ENCODE peak calls at places on chromosome 17, in six cellular contexts. U is activated CD4-positive, alpha-beta T cell treated with anti-CD3 and anti-CD28 coated beads, Interleukin-2, amount 50 U/mL, for 4 hours; N is mucosa of descending colon; F is AML-193; B is AG09309; T is EL. I is an unnamed sample.

GRCh38 chr17:81097943-81098308 is 63.0 kb downstream of the BAIAP2 start:
- DNase-seq in T (peak), F (no peak), B (no peak), U (no peak), N (peak), I (no peak)

GRCh38 chr17:73444021-73444420 is 132.2 kb upstream of the CDC42EP4 start:
- DNase-seq in F (no peak), T (no peak), U (no peak), N (no peak), B (no peak), I (no peak)

GRCh38 chr17:17508019-17508535 is 11.9 kb upstream of the RASD1 start:
- DNase-seq in U (no peak), T (no peak), N (no peak), F (no peak), B (no peak), I (no peak)

GRCh38 chr17:47742319-47743181 is 9.5 kb downstream of the TBX21 start:
- DNase-seq in F (no peak), T (no peak), N (no peak), U (no peak), B (no peak), I (peak)

GRCh38 chr17:43125967-43126910 is 1.1 kb upstream of the BRCA1 start:
- DNase-seq in T (peak), N (no peak), B (no peak), U (no peak), F (no peak), I (no peak)

GRCh38 chr17:36877774-36878173 is 59.5 kb upstream of the LHX1 start:
- DNase-seq in T (peak), F (no peak), N (no peak), U (no peak), B (no peak), I (no peak)

GRCh38 chr17:17672453-17673368 is 8.5 kb upstream of the RAI1 start:
- DNase-seq in F (peak), N (no peak), B (no peak), U (no peak), T (peak), I (no peak)

GRCh38 chr17:39352986-39353385 is 48.4 kb downstream of the FBXL20 start:
- DNase-seq in T (no peak), F (no peak), N (no peak), U (no peak), B (no peak), I (no peak)

GRCh38 chr17:2562162-2562858 is 31.1 kb upstream of the PAFAH1B1 start:
- DNase-seq in T (no peak), N (no peak), B (no peak), F (no peak), U (no peak), I (no peak)

GRCh38 chr17:58318065-58318481 is 10.5 kb downstream of the TSPOAP1 start:
- DNase-seq in U (no peak), N (no peak), B (no peak), T (no peak), F (no peak), I (no peak)

GRCh38 chr17:51479303-51479702 is 219.0 kb downstream of the UTP18 start:
- DNase-seq in T (no peak), N (no peak), B (no peak), U (no peak), F (no peak), I (no peak)

GRCh38 chr17:56694825-56695224 is 101.3 kb downstream of the NOG start:
- DNase-seq in B (no peak), N (no peak), F (no peak), U (no peak), T (peak), I (no peak)